ENCODE peak calls at places on chromosomes 5 and 9, in nine cellular contexts. W, O, X, Z, I, P, M, G and D are unnamed samples.

GRCh38 chr9:131478421-131478868 is 24.3 kb upstream of the POMT1 start:
- DNase-seq in P (peak), O (peak), G (peak), M (peak), W (no peak), X (no peak), I (peak), Z (peak), D (peak)

GRCh38 chr5:134468921-134469400 is 56.5 kb upstream of the JADE2 start:
- DNase-seq in W (no peak), G (no peak), P (no peak), O (no peak), M (no peak), I (no peak), X (no peak), Z (no peak), D (no peak)

GRCh38 chr9:2764371-2764770 is 47.1 kb downstream of the KCNV2 start:
- DNase-seq in I (peak), P (peak), G (no peak), M (no peak), W (no peak), X (peak), O (no peak), Z (no peak), D (no peak)

GRCh38 chr5:143311428-143311827 is 92.1 kb downstream of the NR3C1 start:
- DNase-seq in M (no peak), X (peak), G (peak), W (no peak), O (no peak), P (no peak), I (no peak), Z (no peak), D (no peak)

GRCh38 chr9:117555964-117556629 is 141.2 kb upstream of the ASTN2 start:
- DNase-seq in X (no peak), Z (peak), P (peak), G (peak), M (peak), W (no peak), I (peak), O (no peak), D (peak)

GRCh38 chr5:36877667-36878420 is 1.3 kb downstream of the NIPBL start:
- DNase-seq in W (no peak), O (no peak), G (peak), X (peak), I (no peak), P (peak), Z (no peak), M (peak), D (no peak)

GRCh38 chr9:93223241-93224180 is 39.6 kb downstream of the WNK2 start:
- DNase-seq in P (peak), Z (peak), G (peak), W (no peak), M (no peak), X (peak), I (no peak), O (no peak), D (no peak)

GRCh38 chr9:70470050-70471015 is 55.9 kb upstream of the KLF9 start:
- DNase-seq in X (no peak), I (no peak), W (peak), M (no peak), G (peak), P (peak), Z (no peak), O (no peak), D (no peak)

GRCh38 chr9:37975639-37976038 is 71.7 kb upstream of the SLC25A51 start:
- DNase-seq in Z (no peak), P (no peak), G (no peak), I (no peak), W (peak), O (no peak), M (no peak), X (no peak), D (no peak)